ENCODE peak calls at places on chromosomes 6 and 20, in four cellular contexts. One of them, this sample, is unnamed.

GRCh38 chr6:37868447-37868825 is 48.9 kb downstream of the ZFAND3 start:
- DNase-seq in esophagus muscularis mucosa: no peak
- DNase-seq in A549: no peak
- DNase-seq in upper lobe of right lung: no peak
- DNase-seq in this sample: no peak

GRCh38 chr6:8939615-8940014 is 504.3 kb upstream of the SLC35B3 start:
- DNase-seq in esophagus muscularis mucosa: no peak
- DNase-seq in upper lobe of right lung: no peak
- DNase-seq in A549: peak
- DNase-seq in this sample: no peak

GRCh38 chr20:1299522-1299921 is 29.4 kb downstream of the SDCBP2 start:
- DNase-seq in upper lobe of right lung: peak
- DNase-seq in A549: peak
- DNase-seq in esophagus muscularis mucosa: no peak
- DNase-seq in this sample: no peak

GRCh38 chr6:124984668-124985338 is 22.6 kb downstream of the RNF217 start:
- DNase-seq in A549: no peak
- DNase-seq in esophagus muscularis mucosa: no peak
- DNase-seq in upper lobe of right lung: no peak
- DNase-seq in this sample: no peak

GRCh38 chr6:33584700-33585402 is 4.8 kb upstream of the BAK1 start:
- DNase-seq in upper lobe of right lung: no peak
- DNase-seq in A549: no peak
- DNase-seq in esophagus muscularis mucosa: no peak
- DNase-seq in this sample: no peak

GRCh38 chr20:59042151-59042795 is at the start of gene PRELID3B:
- DNase-seq in esophagus muscularis mucosa: peak
- DNase-seq in upper lobe of right lung: no peak
- DNase-seq in A549: peak
- DNase-seq in this sample: no peak

GRCh38 chr6:52365871-52366540 is 4.1 kb downstream of the PAQR8 start:
- DNase-seq in upper lobe of right lung: no peak
- DNase-seq in esophagus muscularis mucosa: no peak
- DNase-seq in A549: no peak
- DNase-seq in this sample: no peak

GRCh38 chr6:49479308-49480004 is 16.3 kb downstream of the CENPQ start:
- DNase-seq in esophagus muscularis mucosa: no peak
- DNase-seq in upper lobe of right lung: no peak
- DNase-seq in A549: no peak
- DNase-seq in this sample: no peak

GRCh38 chr6:129314575-129314974 is 395.4 kb downstream of the ARHGAP18 start:
- DNase-seq in upper lobe of right lung: no peak
- DNase-seq in A549: no peak
- DNase-seq in esophagus muscularis mucosa: no peak
- DNase-seq in this sample: no peak

DNA sequence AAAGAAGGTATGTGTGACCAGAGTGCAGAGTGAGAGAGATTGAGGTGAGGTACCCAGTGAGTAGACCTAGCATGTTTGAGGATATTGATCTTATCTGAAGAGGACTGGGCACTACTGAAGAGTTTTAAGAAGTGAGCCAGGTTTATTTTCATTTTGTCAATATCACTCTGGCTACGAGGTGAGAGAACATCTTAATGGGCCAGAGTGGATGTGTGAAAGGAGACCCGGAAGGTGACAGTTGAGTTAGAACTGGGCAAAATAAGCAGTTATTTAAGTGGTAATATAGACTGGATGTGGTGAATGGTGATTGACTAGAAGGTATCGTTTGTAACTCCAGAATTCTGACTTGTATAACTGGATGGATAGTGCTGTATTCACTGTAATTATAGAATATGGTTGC is 134.1 kb downstream of the QKI start:
- DNase-seq in A549: no peak
- DNase-seq in upper lobe of right lung: no peak
- DNase-seq in esophagus muscularis mucosa: no peak
- DNase-seq in this sample: no peak
- H3K4me3 ChIP-seq in A549: no peak
- H3K4me3 ChIP-seq in upper lobe of right lung: no peak
- H3K4me3 ChIP-seq in esophagus muscularis mucosa: no peak
- H3K4me3 ChIP-seq in this sample: no peak

DNA sequence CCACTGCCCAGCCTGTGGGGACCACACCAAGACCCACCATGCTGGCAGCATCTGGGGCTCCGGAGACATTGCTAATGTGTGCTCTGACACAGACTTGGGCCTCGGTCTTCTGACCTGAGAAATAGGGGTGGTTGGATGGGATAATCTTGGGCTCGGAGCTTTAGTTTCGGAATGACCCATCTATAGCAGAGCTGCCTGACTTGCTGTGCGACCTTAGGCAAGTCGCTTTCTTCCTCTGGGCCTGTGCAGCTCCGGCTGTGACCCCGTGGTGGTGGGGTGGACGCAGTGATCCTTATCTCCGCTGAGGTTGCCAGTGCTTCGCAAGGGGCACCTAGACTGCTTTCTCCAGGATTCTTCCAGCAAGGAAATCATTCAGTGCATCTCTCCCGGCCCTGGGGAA is 43.7 kb downstream of the CEBPB start:
- DNase-seq in esophagus muscularis mucosa: no peak
- DNase-seq in upper lobe of right lung: no peak
- DNase-seq in A549: no peak
- DNase-seq in this sample: no peak
- H3K27ac ChIP-seq in esophagus muscularis mucosa: no peak
- H3K27ac ChIP-seq in upper lobe of right lung: no peak
- H3K27ac ChIP-seq in A549: no peak
- H3K27ac ChIP-seq in this sample: no peak

GRCh38 chr6:10093282-10093681 is 321.6 kb downstream of the TFAP2A start:
- DNase-seq in upper lobe of right lung: no peak
- DNase-seq in esophagus muscularis mucosa: no peak
- DNase-seq in A549: no peak
- DNase-seq in this sample: no peak

GRCh38 chr6:10101551-10102252 is 313.2 kb downstream of the TFAP2A start:
- DNase-seq in A549: no peak
- DNase-seq in esophagus muscularis mucosa: no peak
- DNase-seq in upper lobe of right lung: no peak
- DNase-seq in this sample: no peak

GRCh38 chr6:10099648-10100047 is 315.2 kb downstream of the TFAP2A start:
- DNase-seq in esophagus muscularis mucosa: no peak
- DNase-seq in A549: no peak
- DNase-seq in upper lobe of right lung: no peak
- DNase-seq in this sample: no peak

DNA sequence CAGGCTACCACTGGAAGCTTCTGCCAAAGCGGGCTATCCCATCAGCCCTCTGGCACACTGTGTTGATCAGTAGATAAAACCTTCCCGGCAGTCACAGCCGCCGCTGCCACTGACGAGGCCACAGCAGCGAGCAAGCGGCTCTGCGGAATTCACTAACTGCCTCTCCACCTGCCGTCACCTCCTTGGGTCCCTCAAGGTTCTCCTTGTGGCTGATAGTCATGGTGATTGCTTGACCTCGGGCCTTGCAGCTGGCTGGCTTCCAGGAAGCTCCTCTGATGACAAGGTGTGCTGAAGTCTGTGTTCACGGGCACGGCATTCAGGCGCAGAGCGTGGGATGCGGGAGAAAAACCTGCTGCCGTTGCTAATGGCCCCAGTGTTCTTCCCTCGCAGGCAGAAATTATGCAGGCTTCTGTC is 315.8 kb downstream of the TFAP2A start:
- DNase-seq in upper lobe of right lung: no peak
- DNase-seq in esophagus muscularis mucosa: no peak
- DNase-seq in A549: no peak
- DNase-seq in this sample: no peak
- H3K4me3 ChIP-seq in upper lobe of right lung: peak
- H3K4me3 ChIP-seq in esophagus muscularis mucosa: no peak
- H3K4me3 ChIP-seq in A549: no peak
- H3K4me3 ChIP-seq in this sample: no peak

GRCh38 chr6:36269834-36270705 is at the start of gene PNPLA1:
- DNase-seq in A549: no peak
- DNase-seq in upper lobe of right lung: no peak
- DNase-seq in esophagus muscularis mucosa: no peak
- DNase-seq in this sample: no peak
- H3K27ac ChIP-seq in A549: no peak
- H3K27ac ChIP-seq in upper lobe of right lung: no peak
- H3K27ac ChIP-seq in esophagus muscularis mucosa: no peak
- H3K27ac ChIP-seq in this sample: no peak

GRCh38 chr20:17558154-17558940 is 11.5 kb upstream of the DSTN start:
- DNase-seq in esophagus muscularis mucosa: no peak
- DNase-seq in upper lobe of right lung: no peak
- DNase-seq in A549: peak
- DNase-seq in this sample: peak

GRCh38 chr20:17557675-17558006 is 12.2 kb upstream of the DSTN start:
- DNase-seq in esophagus muscularis mucosa: no peak
- DNase-seq in A549: peak
- DNase-seq in upper lobe of right lung: no peak
- DNase-seq in this sample: peak

GRCh38 chr20:17555106-17555505 is 14.8 kb upstream of the DSTN start:
- DNase-seq in A549: no peak
- DNase-seq in upper lobe of right lung: no peak
- DNase-seq in esophagus muscularis mucosa: no peak
- DNase-seq in this sample: no peak

GRCh38 chr20:17558941-17559304 is 11.0 kb upstream of the DSTN start:
- DNase-seq in upper lobe of right lung: no peak
- DNase-seq in esophagus muscularis mucosa: no peak
- DNase-seq in A549: no peak
- DNase-seq in this sample: no peak

DNA sequence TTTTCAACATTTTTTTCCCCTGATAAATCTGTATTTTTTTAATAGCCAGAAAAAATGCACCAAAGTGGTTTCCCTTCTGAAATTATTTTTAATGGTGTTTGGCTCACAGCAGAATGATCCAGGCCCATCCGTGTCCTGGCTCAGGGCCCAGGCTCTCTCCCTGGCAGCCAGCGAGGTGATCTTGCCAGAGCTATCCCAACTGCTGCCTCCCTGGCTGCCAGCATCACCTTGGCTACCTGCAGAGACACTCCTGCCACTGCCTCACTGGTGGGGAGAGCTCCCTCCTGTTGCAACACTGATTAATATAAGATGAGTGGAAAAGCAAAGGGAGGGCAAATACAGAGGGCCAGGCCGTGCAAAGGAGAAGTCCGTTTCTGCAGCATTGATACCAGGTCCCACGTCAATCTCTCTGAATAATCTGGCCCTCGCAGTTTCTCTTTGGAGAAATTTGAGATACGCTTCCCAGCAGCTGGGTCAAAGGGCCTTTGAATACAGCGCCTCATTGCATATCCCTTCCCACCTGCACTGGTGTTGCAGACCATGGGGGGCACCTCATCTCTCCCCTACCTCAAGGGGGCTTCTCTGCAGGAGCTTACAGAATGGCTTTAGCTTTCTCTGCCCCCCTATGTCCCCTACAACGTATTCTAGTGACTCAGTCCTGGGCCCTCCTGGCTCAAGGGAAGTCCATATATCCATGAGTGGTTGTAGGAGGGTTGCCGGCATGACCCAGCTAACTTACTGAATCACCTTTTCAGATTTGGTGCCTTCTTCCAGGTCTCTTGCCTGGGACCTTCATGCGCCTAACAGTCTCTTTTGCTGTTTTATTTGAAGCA is 12.8 kb upstream of the DSTN start:
- DNase-seq in A549: no peak
- DNase-seq in upper lobe of right lung: peak
- DNase-seq in esophagus muscularis mucosa: no peak
- DNase-seq in this sample: no peak
- H3K4me3 ChIP-seq in A549: peak
- H3K4me3 ChIP-seq in upper lobe of right lung: no peak
- H3K4me3 ChIP-seq in esophagus muscularis mucosa: no peak
- H3K4me3 ChIP-seq in this sample: peak

GRCh38 chr20:53654932-53655674 is 61.5 kb upstream of the ZNF217 start:
- DNase-seq in A549: peak
- DNase-seq in upper lobe of right lung: no peak
- DNase-seq in esophagus muscularis mucosa: no peak
- DNase-seq in this sample: no peak
- H3K27ac ChIP-seq in A549: peak
- H3K27ac ChIP-seq in upper lobe of right lung: peak
- H3K27ac ChIP-seq in esophagus muscularis mucosa: peak
- H3K27ac ChIP-seq in this sample: no peak

DNA sequence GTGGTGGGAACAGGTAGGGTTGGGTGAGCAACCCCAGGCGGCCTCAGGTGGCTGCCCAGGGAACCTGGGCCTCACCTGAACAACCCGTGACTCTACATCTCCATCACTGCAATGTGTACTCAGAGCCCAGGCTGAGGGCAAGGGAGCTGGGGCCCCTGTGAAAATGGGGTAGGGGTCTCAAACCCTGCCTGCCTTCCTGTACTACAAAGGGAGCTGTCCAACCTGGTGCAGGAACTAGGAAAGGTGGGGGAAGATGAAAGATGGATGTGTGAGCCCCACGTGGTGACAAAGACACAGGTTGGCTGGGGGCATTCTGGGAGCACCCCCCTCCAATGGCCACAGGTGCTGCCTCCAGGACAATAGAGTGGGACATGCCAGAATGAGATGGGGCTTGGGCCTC is 62.1 kb upstream of the SLC2A12 start:
- DNase-seq in A549: no peak
- DNase-seq in upper lobe of right lung: no peak
- DNase-seq in esophagus muscularis mucosa: no peak
- DNase-seq in this sample: no peak
- H3K4me3 ChIP-seq in A549: no peak
- H3K4me3 ChIP-seq in upper lobe of right lung: no peak
- H3K4me3 ChIP-seq in esophagus muscularis mucosa: no peak
- H3K4me3 ChIP-seq in this sample: no peak

GRCh38 chr6:150641398-150642139 is 41.9 kb downstream of the PLEKHG1 start:
- DNase-seq in A549: no peak
- DNase-seq in esophagus muscularis mucosa: no peak
- DNase-seq in upper lobe of right lung: no peak
- DNase-seq in this sample: no peak

GRCh38 chr6:150638765-150639164 is 39.1 kb downstream of the PLEKHG1 start:
- DNase-seq in esophagus muscularis mucosa: no peak
- DNase-seq in A549: no peak
- DNase-seq in upper lobe of right lung: no peak
- DNase-seq in this sample: no peak

GRCh38 chr6:150640556-150641206 is 41.0 kb downstream of the PLEKHG1 start:
- DNase-seq in esophagus muscularis mucosa: no peak
- DNase-seq in A549: no peak
- DNase-seq in upper lobe of right lung: no peak
- DNase-seq in this sample: no peak

GRCh38 chr6:150638286-150638685 is 38.6 kb downstream of the PLEKHG1 start:
- DNase-seq in upper lobe of right lung: no peak
- DNase-seq in esophagus muscularis mucosa: no peak
- DNase-seq in A549: no peak
- DNase-seq in this sample: no peak

DNA sequence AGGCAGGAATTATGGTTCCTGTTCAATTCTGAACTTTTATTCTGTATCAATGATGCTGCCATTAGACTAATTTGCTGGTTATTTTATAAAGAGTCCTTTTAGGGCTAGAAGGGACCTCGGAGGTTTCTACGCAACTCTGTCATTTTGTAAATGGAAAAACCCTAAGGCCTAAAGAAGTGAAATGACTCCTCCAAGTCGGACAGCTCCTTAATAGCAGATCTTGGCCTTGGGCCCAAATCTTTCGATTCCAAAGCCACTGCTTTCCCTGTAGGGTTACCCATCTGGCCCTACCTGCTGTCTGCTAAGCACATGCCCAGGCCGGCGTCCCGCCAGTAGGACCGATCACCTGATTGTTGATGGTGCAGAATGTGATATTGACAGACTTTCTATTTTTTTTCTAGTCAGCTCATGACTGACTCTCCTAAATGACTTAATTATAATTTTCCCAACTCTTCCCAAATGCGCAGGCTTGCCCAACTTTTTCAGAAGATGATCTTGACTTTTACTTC is 40.2 kb downstream of the PLEKHG1 start:
- DNase-seq in upper lobe of right lung: no peak
- DNase-seq in A549: no peak
- DNase-seq in esophagus muscularis mucosa: no peak
- DNase-seq in this sample: no peak
- H3K27ac ChIP-seq in upper lobe of right lung: no peak
- H3K27ac ChIP-seq in A549: no peak
- H3K27ac ChIP-seq in esophagus muscularis mucosa: no peak
- H3K27ac ChIP-seq in this sample: no peak

GRCh38 chr6:150633466-150633795 is 33.7 kb downstream of the PLEKHG1 start:
- DNase-seq in esophagus muscularis mucosa: no peak
- DNase-seq in A549: no peak
- DNase-seq in upper lobe of right lung: no peak
- DNase-seq in this sample: no peak
- H3K4me3 ChIP-seq in esophagus muscularis mucosa: no peak
- H3K4me3 ChIP-seq in A549: no peak
- H3K4me3 ChIP-seq in upper lobe of right lung: peak
- H3K4me3 ChIP-seq in this sample: no peak